ENCODE peak calls at places on chromosomes 16 and 17, in seven cellular contexts. O is stimulated activated CD4-positive, alpha-beta T cell treated with anti-CD3 and anti-CD28 coated beads, Interleukin-2, amount 100 ng/mL, for 24 hours; T is iris pigment epithelial cell; B is adrenal gland; E is DMS153; G is sigmoid colon; J is renal cortical epithelial cell. I is an unnamed sample.

GRCh38 chr17:36933174-36934143 is 3.8 kb upstream of the LHX1 start:
- DNase-seq in O (no peak), T (no peak), B (no peak), E (no peak), G (no peak), J (no peak), I (peak)

GRCh38 chr17:39015546-39015935 is 48.3 kb upstream of the FBXO47 start:
- DNase-seq in O (no peak), T (no peak), B (no peak), E (no peak), G (no peak), J (no peak), I (peak)

GRCh38 chr17:352421-353212 is at the start of gene RPH3AL:
- DNase-seq in O (no peak), T (no peak), B (peak), E (peak), G (no peak), J (peak), I (no peak)

GRCh38 chr17:48954300-48954755 is 9.7 kb upstream of the SNF8 start:
- DNase-seq in O (no peak), T (peak), B (no peak), E (no peak), G (no peak), J (peak), I (no peak)

GRCh38 chr17:79651266-79651665 is 40.4 kb upstream of the RBFOX3 start:
- DNase-seq in O (no peak), T (no peak), B (no peak), E (no peak), G (no peak), J (no peak), I (no peak)

GRCh38 chr16:10228779-10229178 is 46.6 kb upstream of the GRIN2A start:
- DNase-seq in O (no peak), T (no peak), B (no peak), E (peak), G (no peak), J (no peak), I (peak)

GRCh38 chr17:82799591-82799990 is 40.2 kb downstream of the ZNF750 start:
- DNase-seq in O (no peak), T (no peak), B (no peak), E (no peak), G (no peak), J (no peak), I (no peak)

GRCh38 chr17:5399767-5400166 is 19.7 kb downstream of the NUP88 start:
- DNase-seq in O (no peak), T (peak), B (no peak), E (no peak), G (no peak), J (no peak), I (no peak)

GRCh38 chr17:4407851-4408250 is 25.9 kb upstream of the SPNS3 start:
- DNase-seq in O (no peak), T (no peak), B (no peak), E (no peak), G (no peak), J (no peak), I (no peak)

GRCh38 chr17:2889256-2889655 is 93.0 kb downstream of the RAP1GAP2 start:
- DNase-seq in O (no peak), T (no peak), B (no peak), E (no peak), G (no peak), J (no peak), I (no peak)

GRCh38 chr17:10631701-10632100 is 25.4 kb downstream of the MYH3 start:
- DNase-seq in O (no peak), T (no peak), B (no peak), E (no peak), G (no peak), J (no peak), I (no peak)

GRCh38 chr16:27284865-27285675 is 16.5 kb upstream of the NSMCE1 start:
- DNase-seq in O (no peak), T (no peak), B (no peak), E (no peak), G (no peak), J (no peak), I (no peak)

GRCh38 chr17:62164712-62165377 is 99.8 kb upstream of the MED13 start:
- DNase-seq in O (no peak), T (no peak), B (no peak), E (no peak), G (no peak), J (no peak), I (no peak)

GRCh38 chr17:9768381-9768934 is 22.9 kb downstream of the DHRS7C start:
- DNase-seq in O (no peak), T (peak), B (no peak), E (no peak), G (no peak), J (peak), I (no peak)

GRCh38 chr17:31579265-31579664 is 187.8 kb downstream of the RAB11FIP4 start:
- DNase-seq in O (no peak), T (no peak), B (peak), E (peak), G (no peak), J (peak), I (no peak)

GRCh38 chr17:42286411-42287295 is 1.6 kb upstream of the STAT5A start:
- DNase-seq in O (no peak), T (no peak), B (peak), E (no peak), G (peak), J (no peak), I (peak)

GRCh38 chr16:50260206-50261159 is 5.9 kb upstream of the ADCY7 start:
- DNase-seq in O (peak), T (no peak), B (no peak), E (no peak), G (peak), J (no peak), I (no peak)

GRCh38 chr16:8936421-8936820 is 27.3 kb downstream of the USP7 start:
- DNase-seq in O (peak), T (peak), B (peak), E (peak), G (no peak), J (peak), I (no peak)

GRCh38 chr17:45785373-45786193 is 1.5 kb downstream of the CRHR1 start:
- DNase-seq in O (no peak), T (no peak), B (no peak), E (no peak), G (no peak), J (no peak), I (no peak)

GRCh38 chr16:760498-761343 is at the start of gene MSLN:
- DNase-seq in O (no peak), T (no peak), B (no peak), E (no peak), G (no peak), J (peak), I (no peak)

GRCh38 chr17:15213381-15214087 is 51.6 kb downstream of the PMP22 start:
- DNase-seq in O (no peak), T (peak), B (no peak), E (no peak), G (no peak), J (no peak), I (no peak)

GRCh38 chr16:17173134-17173729 is 297.5 kb downstream of the XYLT1 start:
- DNase-seq in O (no peak), T (no peak), B (peak), E (no peak), G (peak), J (no peak), I (peak)

GRCh38 chr17:65183736-65184135 is 46.6 kb downstream of the RGS9 start:
- DNase-seq in O (no peak), T (peak), B (no peak), E (no peak), G (no peak), J (peak), I (no peak)

GRCh38 chr16:30748634-30749445 is 615 bp downstream of the PHKG2 start:
- DNase-seq in O (peak), T (peak), B (peak), E (no peak), G (peak), J (peak), I (peak)

GRCh38 chr17:80105762-80106161 is 4.4 kb downstream of the GAA start:
- DNase-seq in O (no peak), T (no peak), B (no peak), E (no peak), G (peak), J (no peak), I (peak)

GRCh38 chr16:64416232-64417010 is 705.4 kb downstream of the CDH11 start:
- DNase-seq in O (no peak), T (peak), B (no peak), E (no peak), G (no peak), J (peak), I (no peak)

GRCh38 chr17:80832266-80832676 is 159.4 kb upstream of the CHMP6 start:
- DNase-seq in O (no peak), T (peak), B (peak), E (peak), G (peak), J (peak), I (peak)

GRCh38 chr17:21043296-21044232 is 753 bp upstream of the USP22 start:
- DNase-seq in O (peak), T (peak), B (peak), E (peak), G (peak), J (peak), I (peak)

GRCh38 chr17:6894206-6894528 is 62.6 kb upstream of the TEKT1 start:
- DNase-seq in O (peak), T (peak), B (no peak), E (no peak), G (no peak), J (no peak), I (no peak)

GRCh38 chr16:29821663-29822115 is 1.4 kb downstream of the MVP start:
- DNase-seq in O (no peak), T (peak), B (no peak), E (no peak), G (no peak), J (peak), I (no peak)

GRCh38 chr17:8326591-8327583 is 12.8 kb upstream of the ODF4 start:
- DNase-seq in O (no peak), T (peak), B (peak), E (no peak), G (peak), J (peak), I (no peak)

GRCh38 chr16:1959269-1960039 is at the start of gene NDUFB10:
- DNase-seq in O (peak), T (peak), B (peak), E (peak), G (peak), J (peak), I (peak)

GRCh38 chr17:57328109-57328882 is 72.0 kb downstream of the MSI2 start:
- DNase-seq in O (no peak), T (peak), B (no peak), E (no peak), G (no peak), J (no peak), I (no peak)

GRCh38 chr16:4803479-4804243 is 1.2 kb upstream of the ROGDI start:
- DNase-seq in O (no peak), T (no peak), B (no peak), E (no peak), G (no peak), J (no peak), I (no peak)